ENCODE peak calls at places on chromosomes 16 and 17, in seven cellular contexts. One of them, this sample, is unnamed.

GRCh38 chr16:85681255-85681654 is 7.5 kb downstream of the GINS2 start:
- DNase-seq in occipital lobe: no peak
- DNase-seq in SHP77: peak
- DNase-seq in HTR-8/SVneo: no peak
- DNase-seq in GOT3: no peak
- DNase-seq in T-helper 17 cell: no peak
- DNase-seq in H54: no peak
- DNase-seq in this sample: no peak

GRCh38 chr16:85657267-85657650 is 31.5 kb downstream of the GINS2 start:
- DNase-seq in SHP77: no peak
- DNase-seq in T-helper 17 cell: no peak
- DNase-seq in H54: no peak
- DNase-seq in occipital lobe: no peak
- DNase-seq in HTR-8/SVneo: no peak
- DNase-seq in GOT3: no peak
- DNase-seq in this sample: no peak

GRCh38 chr17:7041607-7042506 is 2.0 kb downstream of the SLC16A11 start:
- DNase-seq in GOT3: no peak
- DNase-seq in SHP77: no peak
- DNase-seq in H54: no peak
- DNase-seq in T-helper 17 cell: no peak
- DNase-seq in HTR-8/SVneo: no peak
- DNase-seq in occipital lobe: no peak
- DNase-seq in this sample: no peak

GRCh38 chr17:79473111-79473835 is 137.6 kb downstream of the RBFOX3 start:
- DNase-seq in occipital lobe: no peak
- DNase-seq in T-helper 17 cell: no peak
- DNase-seq in SHP77: no peak
- DNase-seq in HTR-8/SVneo: no peak
- DNase-seq in GOT3: no peak
- DNase-seq in H54: no peak
- DNase-seq in this sample: no peak

GRCh38 chr17:12667299-12667958 is 1.7 kb downstream of the MYOCD start:
- DNase-seq in T-helper 17 cell: no peak
- DNase-seq in HTR-8/SVneo: peak
- DNase-seq in SHP77: peak
- DNase-seq in GOT3: no peak
- DNase-seq in occipital lobe: no peak
- DNase-seq in H54: peak
- DNase-seq in this sample: no peak

GRCh38 chr17:60167095-60167741 is 17.4 kb downstream of the CA4 start:
- DNase-seq in HTR-8/SVneo: no peak
- DNase-seq in occipital lobe: no peak
- DNase-seq in SHP77: no peak
- DNase-seq in T-helper 17 cell: no peak
- DNase-seq in GOT3: no peak
- DNase-seq in H54: no peak
- DNase-seq in this sample: no peak

GRCh38 chr17:77914440-77915254 is 43.9 kb upstream of the TNRC6C start:
- DNase-seq in HTR-8/SVneo: no peak
- DNase-seq in H54: no peak
- DNase-seq in T-helper 17 cell: no peak
- DNase-seq in SHP77: peak
- DNase-seq in GOT3: no peak
- DNase-seq in occipital lobe: no peak
- DNase-seq in this sample: no peak

GRCh38 chr17:61318684-61319098 is 81.0 kb upstream of the TBX2 start:
- DNase-seq in H54: no peak
- DNase-seq in T-helper 17 cell: no peak
- DNase-seq in GOT3: no peak
- DNase-seq in HTR-8/SVneo: no peak
- DNase-seq in SHP77: no peak
- DNase-seq in occipital lobe: no peak
- DNase-seq in this sample: no peak

GRCh38 chr17:46851029-46851741 is at the start of gene WNT9B:
- DNase-seq in GOT3: no peak
- DNase-seq in occipital lobe: no peak
- DNase-seq in HTR-8/SVneo: peak
- DNase-seq in T-helper 17 cell: no peak
- DNase-seq in H54: no peak
- DNase-seq in SHP77: no peak
- DNase-seq in this sample: no peak

GRCh38 chr16:10646228-10646580 is 48.5 kb downstream of the TEKT5 start:
- DNase-seq in GOT3: no peak
- DNase-seq in occipital lobe: no peak
- DNase-seq in T-helper 17 cell: no peak
- DNase-seq in SHP77: no peak
- DNase-seq in HTR-8/SVneo: no peak
- DNase-seq in H54: no peak
- DNase-seq in this sample: no peak

GRCh38 chr17:76444518-76445311 is 8.2 kb downstream of the UBE2O start:
- DNase-seq in H54: no peak
- DNase-seq in SHP77: no peak
- DNase-seq in HTR-8/SVneo: no peak
- DNase-seq in T-helper 17 cell: no peak
- DNase-seq in occipital lobe: no peak
- DNase-seq in GOT3: no peak
- DNase-seq in this sample: no peak

This sample was measured in thoracic aorta.